ENCODE peak calls at places on chromosome 22, in eight cellular contexts. R, F, S, L, B, U, D and C are unnamed samples.

GRCh38 chr22:47919893-47920292 is 1157.4 kb downstream of the TBC1D22A start:
- DNase-seq in D (no peak), S (no peak), U (no peak), B (no peak), R (no peak), L (no peak), F (no peak), C (no peak)

GRCh38 chr22:33726294-33726711 is 194.0 kb downstream of the LARGE1 start:
- DNase-seq in U (no peak), D (peak; percentile 85), L (peak; percentile 24), F (peak; percentile 8), S (peak; percentile 42), R (no peak), B (no peak), C (no peak)

GRCh38 chr22:26564181-26564580 is 25.8 kb downstream of the TPST2 start:
- DNase-seq in S (peak; percentile 47), F (no peak), D (no peak), U (no peak), L (no peak), R (no peak), B (no peak), C (no peak)

GRCh38 chr22:24005201-24005600 is at the start of gene GSTT4:
- DNase-seq in D (no peak), S (peak; percentile 47), U (no peak), L (no peak), F (no peak), B (no peak), R (no peak), C (no peak)

GRCh38 chr22:39348909-39349505 is 784 bp upstream of the SYNGR1 start:
- DNase-seq in L (no peak), F (no peak), U (no peak), D (no peak), R (peak; percentile 82), S (peak; percentile 24), B (no peak), C (peak; percentile 37)

GRCh38 chr22:17387356-17387755 is 18.1 kb downstream of the CECR2 start:
- DNase-seq in L (no peak), D (no peak), R (no peak), U (no peak), S (no peak), F (no peak), B (no peak), C (no peak)

GRCh38 chr22:24466831-24467249 is 28.3 kb upstream of the UPB1 start:
- DNase-seq in L (no peak), B (no peak), S (peak; percentile 29), D (peak; percentile 74), R (peak; percentile 72), F (no peak), U (no peak), C (peak; percentile 33)

GRCh38 chr22:49971232-49972162 is 10.9 kb downstream of the PIM3 start:
- DNase-seq in B (peak; percentile 81), S (peak; percentile 84), R (peak; percentile 57), L (peak; percentile 65), D (no peak), F (peak; percentile 90), U (peak; percentile 50), C (peak; percentile 92)

GRCh38 chr22:19942886-19943664 is 1.5 kb upstream of the TXNRD2 start:
- DNase-seq in F (peak; percentile 45), R (peak; percentile 80), D (peak; percentile 94), U (no peak), L (peak; percentile 44), B (no peak), S (peak; percentile 55), C (peak; percentile 52)

GRCh38 chr22:23533328-23533762 is 46.7 kb downstream of the IGLL1 start:
- DNase-seq in D (peak; percentile 10), U (no peak), F (no peak), R (no peak), S (no peak), B (peak; percentile 67), L (no peak), C (no peak)

GRCh38 chr22:17319541-17319940 is 49.7 kb upstream of the CECR2 start:
- DNase-seq in S (no peak), R (no peak), D (no peak), B (no peak), F (no peak), L (no peak), U (no peak), C (no peak)

GRCh38 chr22:40478456-40479125 is 108.2 kb downstream of the SGSM3 start:
- DNase-seq in S (no peak), B (no peak), R (no peak), F (no peak), L (no peak), D (no peak), U (no peak), C (no peak)

GRCh38 chr22:24894998-24895397 is 51.5 kb downstream of the LHFPL7 start:
- DNase-seq in L (peak; percentile 14), R (peak; percentile 32), U (no peak), F (peak; percentile 57), B (no peak), S (peak; percentile 87), D (no peak), C (peak; percentile 62)

GRCh38 chr22:49345896-49346295 is 481.8 kb downstream of the BRD1 start:
- DNase-seq in R (no peak), F (no peak), L (no peak), S (no peak), D (no peak), B (no peak), U (no peak), C (no peak)

DNA sequence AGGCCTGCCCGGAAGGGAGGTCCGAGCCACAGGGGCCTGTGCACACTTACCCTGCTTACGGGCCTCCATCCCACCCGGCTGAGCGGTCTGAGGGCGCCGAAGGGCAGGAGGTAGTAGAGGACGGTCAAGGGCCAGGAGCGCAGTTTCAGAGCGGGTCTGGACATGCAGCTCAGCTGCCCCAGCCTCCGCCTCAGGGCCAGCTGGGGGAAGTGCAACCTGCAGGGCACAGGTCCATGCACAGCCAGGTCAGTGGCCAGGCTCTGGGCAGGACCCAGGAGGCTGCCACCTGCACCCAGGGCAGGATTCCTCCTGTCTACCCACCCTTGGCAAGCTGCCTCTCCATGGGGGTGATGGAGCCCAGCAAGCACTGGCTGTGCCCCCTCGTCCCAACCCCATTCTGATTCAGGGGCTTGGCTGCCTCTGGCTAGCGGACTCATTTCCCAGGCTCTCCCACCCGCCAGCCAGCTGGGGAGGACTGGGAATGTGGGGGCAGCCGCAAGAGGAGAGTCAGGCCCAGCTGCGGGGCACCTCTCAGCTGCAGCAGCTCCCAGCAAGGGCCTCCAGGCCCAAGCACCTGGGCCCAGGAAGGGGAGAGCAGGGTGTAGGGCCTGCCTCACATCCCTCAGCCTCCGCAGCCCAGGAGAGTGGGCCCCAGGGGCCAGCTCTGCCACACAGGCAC is 38.2 kb downstream of the PISD start:
- DNase-seq in L (no peak), S (no peak), U (no peak), B (no peak), F (no peak), D (no peak), R (no peak), C (no peak)
- TF ChIP-seq POLR2A in L (no peak), S (no peak), U (no peak), B (no peak), F (no peak), D (no peak), R (no peak), C (no peak)

GRCh38 chr22:42648368-42649260 is 578 bp downstream of the CYB5R3 start:
- DNase-seq in B (no peak), U (no peak), L (peak; percentile 63), S (peak; percentile 88), D (no peak), R (peak; percentile 56), F (peak; percentile 32), C (peak; percentile 50)
- TF ChIP-seq POLR2A in B (peak; percentile 28), U (no peak), L (peak; percentile 7), S (peak; percentile 63), D (peak; percentile 25), R (no peak), F (peak; percentile 58), C (no peak)

DNA sequence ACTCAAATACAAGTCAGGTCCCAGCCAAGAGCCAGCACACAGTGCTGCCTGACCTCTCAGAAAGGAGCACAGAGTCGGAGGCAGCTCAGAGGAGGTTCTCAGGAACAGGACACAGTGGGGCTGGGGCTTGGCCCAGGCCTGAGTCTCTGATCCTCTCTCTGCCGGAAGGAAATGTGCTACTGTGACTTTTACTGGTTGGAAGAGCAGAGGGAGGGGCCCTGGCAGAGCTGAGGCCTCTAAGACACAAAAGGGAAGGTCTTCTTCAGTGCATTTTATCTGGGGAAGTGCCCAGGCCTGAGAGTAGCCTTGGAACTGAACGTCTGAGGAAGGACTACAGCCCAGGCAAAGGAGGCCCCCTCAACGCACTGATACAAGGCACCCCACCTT is 16.2 kb upstream of the CASTOR1 start:
- DNase-seq in U (peak; percentile 59), L (no peak), R (peak; percentile 79), F (peak; percentile 39), B (no peak), D (no peak), S (peak; percentile 51), C (peak; percentile 71)
- TF ChIP-seq POLR2A in U (peak; percentile 78), L (no peak), R (peak; percentile 19), F (peak; percentile 49), B (no peak), D (no peak), S (peak; percentile 49), C (no peak)

GRCh38 chr22:38317995-38318715 is 922 bp upstream of the CSNK1E start:
- DNase-seq in F (peak; percentile 43), L (peak; percentile 95), R (peak; percentile 85), B (peak; percentile 68), D (peak; percentile 93), U (no peak), S (peak; percentile 74), C (peak; percentile 88)
- TF ChIP-seq POLR2A in F (peak; percentile 49), L (no peak), R (no peak), B (peak; percentile 65), D (peak; percentile 29), U (no peak), S (peak; percentile 20), C (peak; percentile 41)

GRCh38 chr22:45784357-45785277 is 113.0 kb downstream of the ATXN10 start:
- DNase-seq in F (no peak), S (no peak), D (no peak), R (no peak), L (no peak), B (no peak), U (no peak), C (no peak)
- TF ChIP-seq POLR2A in F (no peak), S (no peak), D (no peak), R (no peak), L (no peak), B (no peak), U (no peak), C (no peak)

GRCh38 chr22:41682033-41682807 is 6.4 kb downstream of the SNU13 start:
- DNase-seq in F (peak; percentile 76), U (peak; percentile 67), L (no peak), S (peak; percentile 87), B (peak; percentile 87), R (peak; percentile 87), D (peak; percentile 88), C (peak; percentile 86)
- TF ChIP-seq POLR2A in F (peak; percentile 85), U (peak; percentile 72), L (no peak), S (peak; percentile 70), B (peak; percentile 92), R (peak; percentile 49), D (peak; percentile 89), C (peak; percentile 82)

DNA sequence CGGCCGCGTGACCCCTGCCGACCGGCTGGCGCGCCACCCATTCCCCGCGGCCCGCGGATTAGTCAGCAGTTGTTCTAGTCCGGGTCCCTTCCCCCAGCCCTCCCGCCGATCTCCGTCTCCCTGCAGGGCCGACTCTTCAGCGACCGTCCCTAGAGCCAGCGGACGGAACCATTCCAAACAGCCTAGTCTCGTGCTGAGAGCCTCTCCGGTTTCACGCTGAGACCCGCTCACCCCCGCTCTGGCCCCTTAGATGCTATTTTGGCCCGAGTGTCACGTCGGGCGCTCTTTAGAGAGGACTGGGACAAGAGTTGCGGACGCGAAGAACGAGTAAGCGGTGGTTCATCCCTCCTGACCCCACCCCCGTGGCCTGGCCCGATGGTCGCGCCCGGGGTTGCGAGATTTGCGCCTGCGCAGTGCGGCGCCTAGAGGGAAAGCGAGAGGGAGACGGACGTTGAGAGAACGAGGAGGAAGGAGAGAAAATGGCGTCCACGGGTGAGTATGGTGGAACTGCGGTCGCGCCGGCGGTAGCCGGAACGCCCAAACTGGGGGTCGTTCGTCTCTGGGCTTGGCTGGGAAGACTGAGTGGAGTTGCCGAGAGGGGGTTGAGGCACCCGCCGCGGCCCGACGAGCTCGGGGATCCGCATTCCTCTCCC is at the start of the genes EWSR1 and RHBDD3:
- DNase-seq in R (peak; percentile 97), U (peak; percentile 88), S (peak; percentile 98), B (peak; percentile 81), F (peak; percentile 95), D (peak; percentile 97), L (peak; percentile 71), C (peak; percentile 95)
- TF ChIP-seq POLR2A in R (peak; percentile 61), U (peak; percentile 92), S (peak; percentile 96), B (peak; percentile 90), F (peak; percentile 89), D (peak; percentile 93), L (peak; percentile 59), C (peak; percentile 59)